ENCODE peak calls at places on chromosomes 3 and 15, in six cellular contexts. One of them, this sample, is unnamed.
A peak's percentile ranks its signal among the peaks of the same experiment; 100 is the strongest.

GRCh38 chr3:184560992-184561328 is 625 bp upstream of the EPHB3 start:
- DNase-seq in breast epithelium: no peak
- DNase-seq in K562: no peak
- DNase-seq in stomach: no peak
- DNase-seq in uterus: no peak
- DNase-seq in heart left ventricle: no peak
- DNase-seq in this sample: no peak

GRCh38 chr3:42134867-42135464 is 43.8 kb downstream of the TRAK1 start:
- DNase-seq in K562: no peak
- DNase-seq in stomach: peak; percentile 51
- DNase-seq in breast epithelium: peak; percentile 62
- DNase-seq in heart left ventricle: no peak
- DNase-seq in uterus: no peak
- DNase-seq in this sample: no peak

GRCh38 chr3:97340940-97341339 is 423.6 kb upstream of the ARL6 start:
- DNase-seq in K562: no peak
- DNase-seq in uterus: no peak
- DNase-seq in breast epithelium: no peak
- DNase-seq in stomach: no peak
- DNase-seq in heart left ventricle: no peak
- DNase-seq in this sample: no peak

GRCh38 chr3:136195258-136196063 is 674 bp downstream of the MSL2 start:
- DNase-seq in stomach: peak; percentile 72
- DNase-seq in uterus: peak; percentile 79
- DNase-seq in heart left ventricle: peak; percentile 87
- DNase-seq in breast epithelium: peak; percentile 68
- DNase-seq in K562: peak; percentile 62
- DNase-seq in this sample: peak; percentile 87

GRCh38 chr3:42185044-42185443 is 80.9 kb downstream of the CCK start:
- DNase-seq in breast epithelium: no peak
- DNase-seq in K562: no peak
- DNase-seq in stomach: peak; percentile 67
- DNase-seq in heart left ventricle: no peak
- DNase-seq in uterus: no peak
- DNase-seq in this sample: no peak

GRCh38 chr3:148943531-148944200 is 47.7 kb upstream of the GYG1 start:
- DNase-seq in heart left ventricle: no peak
- DNase-seq in stomach: no peak
- DNase-seq in breast epithelium: no peak
- DNase-seq in K562: peak; percentile 77
- DNase-seq in uterus: no peak
- DNase-seq in this sample: no peak

GRCh38 chr3:58034738-58035511 is 26.7 kb downstream of the FLNB start:
- DNase-seq in uterus: no peak
- DNase-seq in heart left ventricle: no peak
- DNase-seq in breast epithelium: no peak
- DNase-seq in stomach: no peak
- DNase-seq in K562: peak; percentile 78
- DNase-seq in this sample: no peak

GRCh38 chr15:28935316-28935715 is 49.5 kb downstream of the APBA2 start:
- DNase-seq in breast epithelium: no peak
- DNase-seq in heart left ventricle: no peak
- DNase-seq in stomach: no peak
- DNase-seq in uterus: no peak
- DNase-seq in K562: peak; percentile 54
- DNase-seq in this sample: no peak

GRCh38 chr15:36501063-36501678 is 78.3 kb upstream of the CDIN1 start:
- DNase-seq in breast epithelium: no peak
- DNase-seq in stomach: no peak
- DNase-seq in K562: peak; percentile 11
- DNase-seq in heart left ventricle: peak; percentile 21
- DNase-seq in uterus: peak; percentile 29
- DNase-seq in this sample: no peak

GRCh38 chr15:91861223-91861622 is 7.7 kb downstream of the SLCO3A1 start:
- DNase-seq in uterus: no peak
- DNase-seq in stomach: no peak
- DNase-seq in breast epithelium: no peak
- DNase-seq in heart left ventricle: no peak
- DNase-seq in K562: no peak
- DNase-seq in this sample: no peak

GRCh38 chr3:54134713-54135112 is 12.4 kb downstream of the CACNA2D3 start:
- DNase-seq in stomach: no peak
- DNase-seq in K562: no peak
- DNase-seq in breast epithelium: no peak
- DNase-seq in uterus: no peak
- DNase-seq in heart left ventricle: no peak
- DNase-seq in this sample: no peak

GRCh38 chr15:72536506-72536905 is 62.4 kb downstream of the ARIH1 start:
- DNase-seq in uterus: no peak
- DNase-seq in heart left ventricle: no peak
- DNase-seq in breast epithelium: no peak
- DNase-seq in K562: no peak
- DNase-seq in stomach: no peak
- DNase-seq in this sample: no peak

GRCh38 chr3:16203031-16203430 is 28.6 kb downstream of the GALNT15 start:
- DNase-seq in heart left ventricle: no peak
- DNase-seq in uterus: no peak
- DNase-seq in K562: no peak
- DNase-seq in stomach: no peak
- DNase-seq in breast epithelium: no peak
- DNase-seq in this sample: no peak

DNA sequence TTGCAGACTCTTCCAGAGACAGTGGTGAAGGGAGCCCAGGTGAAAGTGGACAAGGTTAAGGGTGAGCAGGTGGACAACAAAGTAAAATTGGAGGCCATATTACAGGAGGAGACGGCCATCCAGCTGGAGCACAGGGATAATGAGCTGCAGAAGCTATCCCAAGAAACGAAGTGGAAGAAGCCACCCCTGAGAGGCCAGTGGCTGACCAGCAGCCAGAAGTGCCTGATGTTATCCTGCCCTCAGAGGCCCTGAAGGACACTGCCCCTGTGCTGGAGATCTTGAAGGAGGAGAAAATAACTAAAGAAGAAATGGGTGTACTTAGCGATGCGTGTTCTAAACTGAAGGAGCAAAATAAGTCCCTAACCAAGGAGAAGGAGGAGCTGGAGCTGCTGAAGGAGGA is 107.6 kb downstream of the SMAD6 start:
- DNase-seq in breast epithelium: no peak
- DNase-seq in stomach: no peak
- DNase-seq in uterus: no peak
- DNase-seq in heart left ventricle: no peak
- DNase-seq in K562: no peak
- DNase-seq in this sample: no peak
- H3K27me3 ChIP-seq in breast epithelium: no peaks in the 10 kb centered on the region
- H3K27me3 ChIP-seq in stomach: no peaks in the 10 kb centered on the region
- H3K27me3 ChIP-seq in uterus: no peaks in the 10 kb centered on the region
- H3K27me3 ChIP-seq in heart left ventricle: no peaks in the 10 kb centered on the region
- H3K27me3 ChIP-seq in K562: no peaks in the 10 kb centered on the region
- H3K27me3 ChIP-seq in this sample: no peaks in the 10 kb centered on the region

GRCh38 chr15:98952381-98952803 is 55.2 kb downstream of the PGPEP1L start:
- DNase-seq in K562: no peak
- DNase-seq in breast epithelium: no peak
- DNase-seq in uterus: no peak
- DNase-seq in heart left ventricle: no peak
- DNase-seq in stomach: peak; percentile 59
- DNase-seq in this sample: no peak
- TF ChIP-seq POLR2A in K562: no peak
- TF ChIP-seq POLR2A in breast epithelium: no peak
- TF ChIP-seq POLR2A in uterus: no peak
- TF ChIP-seq POLR2A in heart left ventricle: no peak
- TF ChIP-seq POLR2A in stomach: no peak
- TF ChIP-seq POLR2A in this sample: no peak

DNA sequence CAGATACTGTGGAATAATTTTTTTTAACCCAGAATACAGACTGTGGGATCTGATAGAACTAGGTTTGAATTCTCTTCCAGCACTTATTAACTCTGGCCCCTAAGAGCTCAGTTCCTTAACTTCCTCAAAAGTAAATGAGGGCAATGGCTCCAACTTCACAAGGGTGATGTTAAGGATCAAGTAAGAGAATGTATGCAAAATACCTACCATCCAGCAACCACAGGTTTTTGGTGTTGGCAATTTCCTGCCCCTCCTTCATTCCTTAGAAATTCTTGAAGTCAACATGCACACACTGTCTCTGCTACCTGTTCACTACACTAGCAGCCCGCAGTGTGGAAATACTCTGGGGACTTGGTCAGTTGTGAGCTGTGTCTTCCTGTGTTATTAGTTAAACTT is 5.1 kb downstream of the ZBED2 start:
- DNase-seq in breast epithelium: no peak
- DNase-seq in stomach: no peak
- DNase-seq in heart left ventricle: no peak
- DNase-seq in uterus: no peak
- DNase-seq in K562: no peak
- DNase-seq in this sample: no peak
- H3K27ac ChIP-seq in breast epithelium: no peak overlapping the region
- H3K27ac ChIP-seq in stomach: no peak overlapping the region
- H3K27ac ChIP-seq in heart left ventricle: no peak overlapping the region
- H3K27ac ChIP-seq in uterus: no peak overlapping the region
- H3K27ac ChIP-seq in K562: no peak overlapping the region
- H3K27ac ChIP-seq in this sample: no peak overlapping the region

GRCh38 chr15:67821784-67822451 is 3.4 kb upstream of the SKOR1 start:
- DNase-seq in heart left ventricle: no peak
- DNase-seq in stomach: no peak
- DNase-seq in uterus: no peak
- DNase-seq in K562: no peak
- DNase-seq in breast epithelium: no peak
- DNase-seq in this sample: peak; percentile 24
- H3K27me3 ChIP-seq in heart left ventricle: peaks cover 95% of the 10 kb centered on the region
- H3K27me3 ChIP-seq in stomach: peaks cover 100% of the 10 kb centered on the region
- H3K27me3 ChIP-seq in uterus: peaks cover 70% of the 10 kb centered on the region
- H3K27me3 ChIP-seq in K562: peaks cover 68% of the 10 kb centered on the region
- H3K27me3 ChIP-seq in breast epithelium: peaks cover 90% of the 10 kb centered on the region
- H3K27me3 ChIP-seq in this sample: peaks cover 34% of the 10 kb centered on the region